ENCODE peak calls at places on chromosomes 6 and 20, in five cellular contexts. One of them, this sample, is unnamed.

GRCh38 chr6:17038316-17038715 is 63.5 kb upstream of the STMND1 start:
- DNase-seq in BJ: no peak
- DNase-seq in choroid plexus epithelial cell: peak
- DNase-seq in neural progenitor cell: no peak
- DNase-seq in psoas muscle: no peak
- DNase-seq in this sample: no peak

GRCh38 chr6:146289816-146290588 is 253.6 kb upstream of the RAB32 start:
- DNase-seq in neural progenitor cell: no peak
- DNase-seq in BJ: peak
- DNase-seq in psoas muscle: no peak
- DNase-seq in choroid plexus epithelial cell: peak
- DNase-seq in this sample: no peak

GRCh38 chr20:22453244-22454080 is 130.9 kb downstream of the FOXA2 start:
- DNase-seq in choroid plexus epithelial cell: peak
- DNase-seq in BJ: no peak
- DNase-seq in psoas muscle: no peak
- DNase-seq in neural progenitor cell: peak
- DNase-seq in this sample: no peak

GRCh38 chr20:37345339-37346231 is at the start of gene SRC:
- DNase-seq in psoas muscle: peak
- DNase-seq in BJ: peak
- DNase-seq in choroid plexus epithelial cell: peak
- DNase-seq in neural progenitor cell: peak
- DNase-seq in this sample: no peak

GRCh38 chr6:128000363-128000762 is 99.5 kb upstream of the THEMIS start:
- DNase-seq in neural progenitor cell: no peak
- DNase-seq in BJ: no peak
- DNase-seq in psoas muscle: no peak
- DNase-seq in choroid plexus epithelial cell: no peak
- DNase-seq in this sample: no peak

GRCh38 chr6:52249078-52249477 is 4.8 kb upstream of the IL17F start:
- DNase-seq in neural progenitor cell: no peak
- DNase-seq in choroid plexus epithelial cell: no peak
- DNase-seq in BJ: no peak
- DNase-seq in psoas muscle: no peak
- DNase-seq in this sample: no peak

GRCh38 chr20:41453006-41453950 is 86.7 kb upstream of the EMILIN3 start:
- DNase-seq in neural progenitor cell: no peak
- DNase-seq in choroid plexus epithelial cell: no peak
- DNase-seq in BJ: no peak
- DNase-seq in psoas muscle: no peak
- DNase-seq in this sample: no peak

GRCh38 chr20:49983848-49984408 is 1.1 kb downstream of the SNAI1 start:
- DNase-seq in psoas muscle: peak
- DNase-seq in neural progenitor cell: no peak
- DNase-seq in BJ: no peak
- DNase-seq in choroid plexus epithelial cell: peak
- DNase-seq in this sample: no peak

GRCh38 chr6:100445512-100445911 is 19.2 kb downstream of the SIM1 start:
- DNase-seq in psoas muscle: no peak
- DNase-seq in BJ: no peak
- DNase-seq in neural progenitor cell: no peak
- DNase-seq in choroid plexus epithelial cell: no peak
- DNase-seq in this sample: no peak

GRCh38 chr6:100446115-100446921 is 18.4 kb downstream of the SIM1 start:
- DNase-seq in neural progenitor cell: peak
- DNase-seq in choroid plexus epithelial cell: no peak
- DNase-seq in psoas muscle: no peak
- DNase-seq in BJ: no peak
- DNase-seq in this sample: no peak

GRCh38 chr6:100449239-100449691 is 15.5 kb downstream of the SIM1 start:
- DNase-seq in neural progenitor cell: no peak
- DNase-seq in psoas muscle: no peak
- DNase-seq in choroid plexus epithelial cell: no peak
- DNase-seq in BJ: no peak
- DNase-seq in this sample: no peak

GRCh38 chr6:100447900-100448700 is 16.6 kb downstream of the SIM1 start:
- DNase-seq in neural progenitor cell: no peak
- DNase-seq in BJ: no peak
- DNase-seq in choroid plexus epithelial cell: no peak
- DNase-seq in psoas muscle: no peak
- DNase-seq in this sample: no peak

GRCh38 chr6:100446922-100447899 is 17.5 kb downstream of the SIM1 start:
- DNase-seq in neural progenitor cell: peak
- DNase-seq in choroid plexus epithelial cell: no peak
- DNase-seq in BJ: no peak
- DNase-seq in psoas muscle: no peak
- DNase-seq in this sample: no peak
- H3K4me3 ChIP-seq in neural progenitor cell: peak
- H3K4me3 ChIP-seq in choroid plexus epithelial cell: no peak
- H3K4me3 ChIP-seq in BJ: peak
- H3K4me3 ChIP-seq in psoas muscle: peak
- H3K4me3 ChIP-seq in this sample: no peak

DNA sequence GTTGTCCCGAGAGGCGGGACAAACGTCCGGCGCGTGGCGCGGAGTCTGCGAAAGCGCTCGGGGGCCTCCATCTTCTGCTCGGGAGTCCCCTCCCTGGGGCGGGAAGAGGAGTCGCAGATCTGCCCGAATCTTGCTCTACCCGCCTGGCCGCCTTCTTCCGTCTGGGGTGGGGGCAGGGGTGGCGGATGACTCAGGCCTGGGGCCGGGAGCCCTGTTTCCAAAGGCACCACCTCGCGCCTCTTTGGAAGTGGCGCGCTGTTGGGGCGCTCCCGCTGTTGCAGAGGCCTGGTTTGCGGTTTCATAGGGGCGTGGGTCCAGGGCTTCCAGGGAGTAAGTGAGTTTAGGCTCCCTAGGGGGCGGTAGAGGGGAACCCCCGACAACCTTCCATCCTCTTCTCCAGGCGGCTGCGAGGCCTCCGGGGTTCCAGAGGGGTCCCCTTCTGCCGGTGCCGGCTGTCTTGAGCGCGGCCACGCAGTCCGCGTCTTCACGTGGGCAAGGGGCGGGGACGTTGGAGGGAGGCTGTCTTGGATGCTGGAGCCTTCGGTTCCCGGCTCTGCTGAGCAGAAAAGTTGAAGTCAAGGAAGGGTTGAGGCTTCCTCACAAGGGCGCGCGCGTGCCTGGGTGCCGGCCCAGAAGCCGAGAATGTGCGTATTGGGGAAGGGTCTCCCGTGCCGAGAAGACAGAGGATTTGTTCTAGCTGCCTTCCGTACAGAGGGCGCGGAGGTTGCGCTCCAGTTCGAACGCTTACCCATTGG is 2.6 kb upstream of the TFAP2C start:
- DNase-seq in BJ: no peak
- DNase-seq in psoas muscle: no peak
- DNase-seq in neural progenitor cell: peak
- DNase-seq in choroid plexus epithelial cell: peak
- DNase-seq in this sample: no peak
- TF ChIP-seq CTCF in BJ: peak
- TF ChIP-seq CTCF in psoas muscle: no peak
- TF ChIP-seq CTCF in neural progenitor cell: peak
- TF ChIP-seq CTCF in choroid plexus epithelial cell: peak
- TF ChIP-seq CTCF in this sample: peak

GRCh38 chr6:35673755-35674154 is 15.0 kb downstream of the FKBP5 start:
- DNase-seq in choroid plexus epithelial cell: no peak
- DNase-seq in BJ: no peak
- DNase-seq in neural progenitor cell: no peak
- DNase-seq in psoas muscle: no peak
- DNase-seq in this sample: no peak

GRCh38 chr6:35665573-35665972 is 23.1 kb downstream of the FKBP5 start:
- DNase-seq in psoas muscle: no peak
- DNase-seq in neural progenitor cell: no peak
- DNase-seq in choroid plexus epithelial cell: no peak
- DNase-seq in BJ: no peak
- DNase-seq in this sample: no peak

GRCh38 chr6:35668708-35669440 is 19.8 kb downstream of the FKBP5 start:
- DNase-seq in BJ: no peak
- DNase-seq in psoas muscle: no peak
- DNase-seq in choroid plexus epithelial cell: no peak
- DNase-seq in neural progenitor cell: no peak
- DNase-seq in this sample: no peak

GRCh38 chr6:35668096-35668495 is 20.6 kb downstream of the FKBP5 start:
- DNase-seq in BJ: no peak
- DNase-seq in neural progenitor cell: peak
- DNase-seq in choroid plexus epithelial cell: no peak
- DNase-seq in psoas muscle: no peak
- DNase-seq in this sample: no peak

DNA sequence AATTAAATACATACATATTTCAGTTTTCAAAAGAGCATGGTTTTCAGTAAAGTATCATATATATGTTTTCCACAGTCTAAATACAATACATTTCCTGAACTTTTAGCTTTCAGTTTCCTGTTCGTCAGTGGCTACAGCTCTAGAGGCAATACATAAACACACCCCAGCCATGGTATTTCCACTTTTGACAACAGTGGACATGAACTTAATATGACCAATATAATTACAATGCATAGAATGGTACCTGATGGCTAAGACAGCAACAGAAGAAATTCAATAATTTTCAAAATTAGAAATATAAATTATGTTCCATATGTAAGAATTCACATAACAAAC is 19.3 kb downstream of the FKBP5 start:
- DNase-seq in psoas muscle: no peak
- DNase-seq in BJ: no peak
- DNase-seq in choroid plexus epithelial cell: peak
- DNase-seq in neural progenitor cell: no peak
- DNase-seq in this sample: no peak
- H3K4me3 ChIP-seq in psoas muscle: peak
- H3K4me3 ChIP-seq in BJ: no peak
- H3K4me3 ChIP-seq in choroid plexus epithelial cell: no peak
- H3K4me3 ChIP-seq in neural progenitor cell: no peak
- H3K4me3 ChIP-seq in this sample: no peak

GRCh38 chr20:24746351-24746685 is 202.8 kb upstream of the CST7 start:
- DNase-seq in neural progenitor cell: no peak
- DNase-seq in choroid plexus epithelial cell: no peak
- DNase-seq in BJ: no peak
- DNase-seq in psoas muscle: no peak
- DNase-seq in this sample: no peak
- TF ChIP-seq CTCF in neural progenitor cell: no peak
- TF ChIP-seq CTCF in choroid plexus epithelial cell: no peak
- TF ChIP-seq CTCF in BJ: no peak
- TF ChIP-seq CTCF in psoas muscle: no peak
- TF ChIP-seq CTCF in this sample: no peak

DNA sequence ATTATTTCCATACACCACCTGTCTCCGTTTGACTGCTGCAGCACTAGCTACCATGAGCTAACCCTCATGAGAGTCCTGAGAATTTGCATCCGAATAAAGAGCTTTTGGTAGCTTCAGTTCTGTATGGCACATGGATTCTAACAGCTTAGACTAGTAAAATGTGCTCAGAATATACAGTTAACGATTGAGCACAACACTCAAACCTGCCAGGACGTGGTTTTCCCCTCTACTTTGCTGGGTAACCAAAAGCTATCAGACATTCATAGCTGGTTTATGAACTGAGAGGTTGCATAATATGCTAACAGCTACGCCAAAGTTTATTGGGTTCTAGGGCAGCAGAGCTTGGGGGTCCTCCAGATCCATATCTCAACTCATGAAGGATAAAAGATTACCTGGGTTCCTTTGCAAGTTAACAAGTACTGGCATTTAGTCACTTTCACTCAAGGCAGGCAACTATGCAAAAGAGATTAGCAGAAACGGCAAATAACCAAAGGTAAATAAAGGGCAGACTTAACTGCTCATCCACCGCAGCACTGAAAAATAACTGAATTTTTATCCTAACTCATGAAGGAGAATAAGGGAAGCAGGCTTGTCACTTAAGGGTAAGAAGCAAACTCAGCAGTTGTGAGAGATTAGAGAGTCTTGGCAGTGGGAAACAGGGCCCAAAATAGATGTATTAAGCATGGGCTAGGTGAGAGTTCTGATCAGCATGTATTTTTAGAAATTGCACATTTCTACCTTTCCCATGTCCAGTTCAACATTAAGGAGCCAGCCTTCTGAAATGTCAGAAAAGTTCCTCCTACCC is 29.4 kb downstream of the NUDT3 start:
- DNase-seq in choroid plexus epithelial cell: no peak
- DNase-seq in neural progenitor cell: no peak
- DNase-seq in psoas muscle: no peak
- DNase-seq in BJ: no peak
- DNase-seq in this sample: peak
- H3K4me3 ChIP-seq in choroid plexus epithelial cell: no peak
- H3K4me3 ChIP-seq in neural progenitor cell: no peak
- H3K4me3 ChIP-seq in psoas muscle: peak
- H3K4me3 ChIP-seq in BJ: no peak
- H3K4me3 ChIP-seq in this sample: peak